ENCODE peak calls at places on chromosomes 3 and 15, in nine cellular contexts. One of them, this sample, is unnamed.

GRCh38 chr3:180275176-180275575 is 238.4 kb upstream of the PEX5L start:
- DNase-seq in SJSA1: no peak
- DNase-seq in AG04449: no peak
- DNase-seq in psoas muscle: no peak
- DNase-seq in stomach: no peak
- DNase-seq in uterus: no peak
- DNase-seq in prostate gland: no peak
- DNase-seq in tibial nerve: no peak
- DNase-seq in sigmoid colon: no peak
- DNase-seq in this sample: no peak

GRCh38 chr3:183845608-183846288 is 20.4 kb upstream of the MAP6D1 start:
- DNase-seq in psoas muscle: no peak
- DNase-seq in AG04449: no peak
- DNase-seq in tibial nerve: no peak
- DNase-seq in sigmoid colon: no peak
- DNase-seq in SJSA1: no peak
- DNase-seq in stomach: no peak
- DNase-seq in prostate gland: no peak
- DNase-seq in uterus: no peak
- DNase-seq in this sample: no peak

GRCh38 chr3:126356373-126357298 is 572 bp downstream of the KLF15 start:
- DNase-seq in SJSA1: no peak
- DNase-seq in uterus: peak; percentile 48
- DNase-seq in stomach: no peak
- DNase-seq in sigmoid colon: peak; percentile 82
- DNase-seq in psoas muscle: peak; percentile 56
- DNase-seq in AG04449: no peak
- DNase-seq in prostate gland: peak; percentile 41
- DNase-seq in tibial nerve: no peak
- DNase-seq in this sample: no peak

GRCh38 chr15:95972136-95972553 is 358.4 kb upstream of the NR2F2 start:
- DNase-seq in tibial nerve: peak; percentile 46
- DNase-seq in stomach: no peak
- DNase-seq in AG04449: peak; percentile 56
- DNase-seq in SJSA1: no peak
- DNase-seq in uterus: peak; percentile 49
- DNase-seq in prostate gland: no peak
- DNase-seq in sigmoid colon: no peak
- DNase-seq in psoas muscle: no peak
- DNase-seq in this sample: no peak

GRCh38 chr3:176872771-176873209 is 324.5 kb downstream of the TBL1XR1 start:
- DNase-seq in psoas muscle: no peak
- DNase-seq in uterus: no peak
- DNase-seq in AG04449: no peak
- DNase-seq in prostate gland: peak; percentile 24
- DNase-seq in sigmoid colon: no peak
- DNase-seq in SJSA1: no peak
- DNase-seq in tibial nerve: no peak
- DNase-seq in stomach: peak; percentile 52
- DNase-seq in this sample: no peak

GRCh38 chr15:38050529-38050928 is 116.1 kb downstream of the TMCO5A start:
- DNase-seq in psoas muscle: no peak
- DNase-seq in uterus: no peak
- DNase-seq in prostate gland: no peak
- DNase-seq in tibial nerve: no peak
- DNase-seq in sigmoid colon: no peak
- DNase-seq in stomach: no peak
- DNase-seq in AG04449: no peak
- DNase-seq in SJSA1: no peak
- DNase-seq in this sample: no peak

GRCh38 chr3:16309558-16309957 is 44.5 kb downstream of the OXNAD1 start:
- DNase-seq in SJSA1: no peak
- DNase-seq in AG04449: no peak
- DNase-seq in tibial nerve: no peak
- DNase-seq in uterus: no peak
- DNase-seq in stomach: no peak
- DNase-seq in psoas muscle: no peak
- DNase-seq in sigmoid colon: no peak
- DNase-seq in prostate gland: no peak
- DNase-seq in this sample: no peak

GRCh38 chr3:189288348-189289235 is 116.8 kb downstream of the TPRG1 start:
- DNase-seq in SJSA1: no peak
- DNase-seq in tibial nerve: no peak
- DNase-seq in uterus: no peak
- DNase-seq in psoas muscle: no peak
- DNase-seq in sigmoid colon: no peak
- DNase-seq in prostate gland: no peak
- DNase-seq in stomach: no peak
- DNase-seq in AG04449: no peak
- DNase-seq in this sample: no peak

GRCh38 chr15:77724649-77725048 is 91.9 kb upstream of the LINGO1 start:
- DNase-seq in SJSA1: no peak
- DNase-seq in psoas muscle: no peak
- DNase-seq in prostate gland: no peak
- DNase-seq in uterus: no peak
- DNase-seq in AG04449: no peak
- DNase-seq in sigmoid colon: no peak
- DNase-seq in tibial nerve: no peak
- DNase-seq in stomach: no peak
- DNase-seq in this sample: no peak

GRCh38 chr3:122168044-122168443 is 15.4 kb upstream of the CASR start:
- DNase-seq in prostate gland: no peak
- DNase-seq in AG04449: no peak
- DNase-seq in stomach: no peak
- DNase-seq in psoas muscle: no peak
- DNase-seq in uterus: no peak
- DNase-seq in tibial nerve: no peak
- DNase-seq in sigmoid colon: no peak
- DNase-seq in SJSA1: no peak
- DNase-seq in this sample: no peak

DNA sequence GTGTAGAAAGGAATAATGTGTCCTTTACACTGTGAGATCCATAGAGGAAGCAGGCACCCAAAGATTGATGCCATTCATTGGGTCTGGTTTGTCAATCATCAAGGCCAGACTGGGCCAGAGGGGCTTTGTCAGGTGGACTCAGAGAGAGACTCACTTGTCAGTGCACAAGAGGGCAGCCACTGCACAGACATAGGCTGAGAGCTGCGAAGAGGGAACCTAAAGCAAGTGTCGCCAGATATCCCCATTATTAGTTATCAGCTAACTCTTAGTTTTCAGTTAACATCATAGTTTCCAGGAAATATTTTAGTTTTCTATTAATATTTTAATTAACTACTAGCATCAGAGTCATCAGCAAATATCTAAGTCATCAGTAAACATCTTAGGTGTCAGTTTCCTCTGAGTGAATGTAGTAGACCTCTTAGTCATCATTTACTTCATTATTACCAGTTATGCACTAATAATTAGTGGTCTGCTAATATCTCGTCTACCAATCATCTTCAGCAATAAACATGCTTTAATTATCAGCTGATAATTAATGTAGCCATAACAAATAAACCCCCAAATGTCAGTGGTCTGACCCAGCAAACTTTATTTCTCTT is 41.7 kb upstream of the LIMD1 start:
- DNase-seq in psoas muscle: no peak
- DNase-seq in tibial nerve: no peak
- DNase-seq in prostate gland: no peak
- DNase-seq in stomach: no peak
- DNase-seq in SJSA1: no peak
- DNase-seq in AG04449: no peak
- DNase-seq in sigmoid colon: no peak
- DNase-seq in uterus: no peak
- DNase-seq in this sample: no peak
- H3K4me3 ChIP-seq in psoas muscle: no peak overlapping the region
- H3K4me3 ChIP-seq in tibial nerve: no peak overlapping the region
- H3K4me3 ChIP-seq in prostate gland: no peak overlapping the region
- H3K4me3 ChIP-seq in stomach: no peak overlapping the region
- H3K4me3 ChIP-seq in SJSA1: no peak overlapping the region
- H3K4me3 ChIP-seq in AG04449: no peak overlapping the region
- H3K4me3 ChIP-seq in sigmoid colon: no peak overlapping the region
- H3K4me3 ChIP-seq in uterus: no peak overlapping the region
- H3K4me3 ChIP-seq in this sample: no peak overlapping the region

GRCh38 chr3:36907911-36908646 is 36.8 kb downstream of the TRANK1 start:
- DNase-seq in uterus: peak; percentile 40
- DNase-seq in sigmoid colon: peak; percentile 72
- DNase-seq in AG04449: no peak
- DNase-seq in stomach: peak; percentile 66
- DNase-seq in prostate gland: peak; percentile 66
- DNase-seq in SJSA1: peak; percentile 49
- DNase-seq in psoas muscle: peak; percentile 22
- DNase-seq in tibial nerve: no peak
- DNase-seq in this sample: no peak
- H3K4me3 ChIP-seq in uterus: peak overlapping the region; percentile 35
- H3K4me3 ChIP-seq in sigmoid colon: peak overlapping the region; percentile 56
- H3K4me3 ChIP-seq in AG04449: peak overlapping the region; percentile 23
- H3K4me3 ChIP-seq in stomach: peak overlapping the region; percentile 52
- H3K4me3 ChIP-seq in prostate gland: peak overlapping the region; percentile 36
- H3K4me3 ChIP-seq in SJSA1: peak overlapping the region; percentile 44
- H3K4me3 ChIP-seq in psoas muscle: peak overlapping the region; percentile 61
- H3K4me3 ChIP-seq in tibial nerve: peak overlapping the region; percentile 40
- H3K4me3 ChIP-seq in this sample: peak overlapping the region; percentile 64

DNA sequence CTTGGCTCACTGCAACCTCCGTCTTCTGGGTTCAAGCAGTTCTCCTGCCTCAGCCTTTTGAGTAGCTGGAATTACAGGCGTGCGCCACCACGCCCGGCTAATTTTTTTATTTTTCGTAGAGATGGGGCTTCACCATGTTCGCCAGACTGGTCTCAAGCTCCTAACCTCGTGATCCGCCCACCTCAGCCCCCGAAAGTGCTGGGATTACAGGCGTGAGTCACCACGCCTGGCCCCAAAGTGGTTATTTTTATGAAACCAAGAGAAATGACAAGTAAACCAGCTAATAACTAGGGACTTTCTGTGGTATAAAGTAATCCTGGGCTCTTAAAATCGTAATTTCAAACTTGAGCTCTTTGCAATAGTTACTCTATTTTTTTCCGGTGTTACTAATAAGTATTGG is 4.0 kb downstream of the ZSCAN2 start:
- DNase-seq in AG04449: no peak
- DNase-seq in sigmoid colon: no peak
- DNase-seq in stomach: no peak
- DNase-seq in SJSA1: no peak
- DNase-seq in uterus: no peak
- DNase-seq in psoas muscle: no peak
- DNase-seq in tibial nerve: no peak
- DNase-seq in prostate gland: no peak
- DNase-seq in this sample: no peak
- H3K4me3 ChIP-seq in AG04449: no peak overlapping the region
- H3K4me3 ChIP-seq in sigmoid colon: no peak overlapping the region
- H3K4me3 ChIP-seq in stomach: no peak overlapping the region
- H3K4me3 ChIP-seq in SJSA1: no peak overlapping the region
- H3K4me3 ChIP-seq in uterus: no peak overlapping the region
- H3K4me3 ChIP-seq in psoas muscle: no peak overlapping the region
- H3K4me3 ChIP-seq in tibial nerve: no peak overlapping the region
- H3K4me3 ChIP-seq in prostate gland: no peak overlapping the region
- H3K4me3 ChIP-seq in this sample: no peak overlapping the region

DNA sequence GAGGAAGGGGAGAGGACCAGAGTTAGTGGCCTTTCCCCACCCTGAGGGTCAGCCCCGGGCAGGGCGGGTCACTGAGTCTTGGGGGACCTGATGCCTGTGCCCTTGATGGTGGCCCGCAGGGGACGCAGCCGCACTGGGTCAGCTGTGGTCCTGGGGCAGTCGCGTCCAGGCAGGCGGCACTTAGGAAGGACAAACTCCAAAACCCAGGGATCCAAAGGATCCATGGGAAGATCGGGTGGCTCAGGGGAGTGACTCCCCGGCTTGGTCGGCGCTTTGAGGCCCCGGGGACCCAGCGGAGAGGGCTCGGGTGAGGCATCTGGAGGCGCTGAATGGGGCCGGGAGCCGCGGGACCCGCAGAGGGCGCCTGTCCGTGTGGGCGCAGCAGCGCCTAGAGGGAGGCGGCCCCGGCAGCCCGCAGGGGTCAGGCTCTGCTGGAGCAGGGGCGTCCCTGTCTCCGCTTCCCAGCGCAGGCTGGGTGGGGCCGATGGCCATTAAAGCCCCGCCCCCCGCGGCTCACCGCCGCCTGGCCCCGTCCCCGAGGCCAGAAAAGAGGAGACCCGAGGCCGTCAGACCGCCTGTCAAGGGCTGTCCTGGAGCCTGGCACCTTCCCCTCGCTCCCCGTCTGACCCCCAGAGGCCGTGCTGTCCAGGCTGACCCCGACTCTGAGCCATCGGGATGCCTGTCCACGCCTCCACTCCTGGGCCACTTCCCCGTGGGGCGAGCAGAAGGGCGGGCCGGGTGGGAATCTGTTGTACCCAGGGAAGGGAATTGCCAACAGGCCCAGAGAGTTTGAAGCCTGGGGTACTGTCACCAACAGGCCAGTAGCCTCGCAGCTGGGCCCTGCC is 17.4 kb downstream of the CIDEC start:
- DNase-seq in uterus: peak; percentile 75
- DNase-seq in psoas muscle: peak; percentile 70
- DNase-seq in tibial nerve: peak; percentile 28
- DNase-seq in AG04449: no peak
- DNase-seq in stomach: peak; percentile 66
- DNase-seq in prostate gland: no peak
- DNase-seq in SJSA1: no peak
- DNase-seq in sigmoid colon: peak; percentile 89
- DNase-seq in this sample: no peak
- H3K4me3 ChIP-seq in uterus: peak overlapping the region; percentile 16
- H3K4me3 ChIP-seq in psoas muscle: peak overlapping the region; percentile 65
- H3K4me3 ChIP-seq in tibial nerve: peak overlapping the region; percentile 36
- H3K4me3 ChIP-seq in AG04449: no peak overlapping the region
- H3K4me3 ChIP-seq in stomach: peak overlapping the region; percentile 55
- H3K4me3 ChIP-seq in prostate gland: peak overlapping the region; percentile 12
- H3K4me3 ChIP-seq in SJSA1: no peak overlapping the region
- H3K4me3 ChIP-seq in sigmoid colon: peak overlapping the region; percentile 39
- H3K4me3 ChIP-seq in this sample: peak overlapping the region; percentile 38

GRCh38 chr3:13877911-13878710 is 1.8 kb downstream of the WNT7A start:
- DNase-seq in stomach: no peak
- DNase-seq in uterus: no peak
- DNase-seq in AG04449: no peak
- DNase-seq in tibial nerve: no peak
- DNase-seq in prostate gland: no peak
- DNase-seq in psoas muscle: no peak
- DNase-seq in sigmoid colon: no peak
- DNase-seq in SJSA1: no peak
- DNase-seq in this sample: no peak

GRCh38 chr3:13879946-13880810 is at the start of gene WNT7A:
- DNase-seq in stomach: no peak
- DNase-seq in tibial nerve: no peak
- DNase-seq in prostate gland: no peak
- DNase-seq in psoas muscle: no peak
- DNase-seq in uterus: no peak
- DNase-seq in sigmoid colon: peak; percentile 48
- DNase-seq in AG04449: no peak
- DNase-seq in SJSA1: no peak
- DNase-seq in this sample: no peak

GRCh38 chr3:13880811-13881156 is 913 bp upstream of the WNT7A start:
- DNase-seq in uterus: no peak
- DNase-seq in psoas muscle: no peak
- DNase-seq in SJSA1: no peak
- DNase-seq in tibial nerve: no peak
- DNase-seq in prostate gland: no peak
- DNase-seq in AG04449: no peak
- DNase-seq in sigmoid colon: peak; percentile 46
- DNase-seq in stomach: no peak
- DNase-seq in this sample: no peak

GRCh38 chr3:13878711-13879101 is 1.2 kb downstream of the WNT7A start:
- DNase-seq in tibial nerve: no peak
- DNase-seq in uterus: no peak
- DNase-seq in SJSA1: no peak
- DNase-seq in stomach: no peak
- DNase-seq in psoas muscle: no peak
- DNase-seq in prostate gland: no peak
- DNase-seq in sigmoid colon: no peak
- DNase-seq in AG04449: no peak
- DNase-seq in this sample: no peak

GRCh38 chr3:13879102-13879945 is 547 bp downstream of the WNT7A start:
- DNase-seq in sigmoid colon: no peak
- DNase-seq in psoas muscle: no peak
- DNase-seq in prostate gland: peak; percentile 15
- DNase-seq in SJSA1: no peak
- DNase-seq in AG04449: no peak
- DNase-seq in tibial nerve: no peak
- DNase-seq in uterus: no peak
- DNase-seq in stomach: no peak
- DNase-seq in this sample: no peak
- H3K4me3 ChIP-seq in sigmoid colon: peak overlapping the region; percentile 38
- H3K4me3 ChIP-seq in psoas muscle: peak overlapping the region; percentile 46
- H3K4me3 ChIP-seq in prostate gland: peak overlapping the region; percentile 8
- H3K4me3 ChIP-seq in SJSA1: no peak overlapping the region
- H3K4me3 ChIP-seq in AG04449: no peak overlapping the region
- H3K4me3 ChIP-seq in tibial nerve: no peak overlapping the region
- H3K4me3 ChIP-seq in uterus: no peak overlapping the region
- H3K4me3 ChIP-seq in stomach: peak overlapping the region; percentile 47
- H3K4me3 ChIP-seq in this sample: peak overlapping the region; percentile 81